ENCODE peak calls at places on chromosomes 13 and 19, in ten cellular contexts. One of them, this sample, is unnamed.

GRCh38 chr13:109363431-109363830 is 423.0 kb downstream of the IRS2 start:
- DNase-seq in endothelial cell of umbilical vein: no peak
- DNase-seq in vagina: no peak
- DNase-seq in upper lobe of left lung: no peak
- DNase-seq in breast epithelium: no peak
- DNase-seq in HCT116: no peak
- DNase-seq in HepG2: no peak
- DNase-seq in transverse colon: no peak
- DNase-seq in K562: no peak
- DNase-seq in stomach: no peak
- DNase-seq in this sample: no peak

GRCh38 chr13:80173224-80173623 is 167.7 kb downstream of the SPRY2 start:
- DNase-seq in endothelial cell of umbilical vein: no peak
- DNase-seq in HepG2: no peak
- DNase-seq in transverse colon: peak
- DNase-seq in HCT116: no peak
- DNase-seq in breast epithelium: no peak
- DNase-seq in vagina: no peak
- DNase-seq in upper lobe of left lung: peak
- DNase-seq in stomach: no peak
- DNase-seq in K562: no peak
- DNase-seq in this sample: no peak

GRCh38 chr19:18053571-18054219 is 33.0 kb downstream of the IL12RB1 start:
- DNase-seq in upper lobe of left lung: no peak
- DNase-seq in stomach: no peak
- DNase-seq in K562: no peak
- DNase-seq in transverse colon: no peak
- DNase-seq in breast epithelium: no peak
- DNase-seq in vagina: no peak
- DNase-seq in HepG2: no peak
- DNase-seq in HCT116: no peak
- DNase-seq in endothelial cell of umbilical vein: no peak
- DNase-seq in this sample: no peak

GRCh38 chr13:88744289-88744688 is 1073.1 kb downstream of the SLITRK5 start:
- DNase-seq in stomach: no peak
- DNase-seq in breast epithelium: no peak
- DNase-seq in vagina: no peak
- DNase-seq in HCT116: no peak
- DNase-seq in upper lobe of left lung: no peak
- DNase-seq in HepG2: no peak
- DNase-seq in transverse colon: no peak
- DNase-seq in endothelial cell of umbilical vein: no peak
- DNase-seq in K562: no peak
- DNase-seq in this sample: no peak

GRCh38 chr19:6424190-6424938 is at the start of gene KHSRP:
- DNase-seq in stomach: no peak
- DNase-seq in transverse colon: no peak
- DNase-seq in endothelial cell of umbilical vein: no peak
- DNase-seq in vagina: no peak
- DNase-seq in K562: peak
- DNase-seq in upper lobe of left lung: no peak
- DNase-seq in HCT116: no peak
- DNase-seq in breast epithelium: no peak
- DNase-seq in HepG2: no peak
- DNase-seq in this sample: no peak

GRCh38 chr13:91546865-91547264 is 148.4 kb downstream of the GPC5 start:
- DNase-seq in stomach: no peak
- DNase-seq in HCT116: no peak
- DNase-seq in breast epithelium: no peak
- DNase-seq in transverse colon: no peak
- DNase-seq in HepG2: no peak
- DNase-seq in endothelial cell of umbilical vein: no peak
- DNase-seq in K562: no peak
- DNase-seq in upper lobe of left lung: no peak
- DNase-seq in vagina: no peak
- DNase-seq in this sample: no peak

GRCh38 chr13:46146898-46147297 is 35.1 kb downstream of the LCP1 start:
- DNase-seq in HepG2: peak
- DNase-seq in stomach: no peak
- DNase-seq in endothelial cell of umbilical vein: no peak
- DNase-seq in K562: no peak
- DNase-seq in breast epithelium: no peak
- DNase-seq in HCT116: no peak
- DNase-seq in transverse colon: no peak
- DNase-seq in vagina: no peak
- DNase-seq in upper lobe of left lung: no peak
- DNase-seq in this sample: no peak

GRCh38 chr13:106464076-106464475 is 71.4 kb downstream of the EFNB2 start:
- DNase-seq in upper lobe of left lung: no peak
- DNase-seq in endothelial cell of umbilical vein: no peak
- DNase-seq in HepG2: no peak
- DNase-seq in stomach: no peak
- DNase-seq in HCT116: no peak
- DNase-seq in vagina: no peak
- DNase-seq in transverse colon: no peak
- DNase-seq in breast epithelium: no peak
- DNase-seq in K562: no peak
- DNase-seq in this sample: no peak

GRCh38 chr19:4429266-4430200 is 27.1 kb downstream of the CHAF1A start:
- DNase-seq in upper lobe of left lung: no peak
- DNase-seq in HCT116: no peak
- DNase-seq in breast epithelium: no peak
- DNase-seq in HepG2: no peak
- DNase-seq in K562: no peak
- DNase-seq in vagina: no peak
- DNase-seq in stomach: no peak
- DNase-seq in transverse colon: no peak
- DNase-seq in endothelial cell of umbilical vein: no peak
- DNase-seq in this sample: no peak

GRCh38 chr19:53019684-53020083 is 6.0 kb downstream of the ERVV-1 start:
- DNase-seq in upper lobe of left lung: no peak
- DNase-seq in breast epithelium: no peak
- DNase-seq in HCT116: peak
- DNase-seq in vagina: no peak
- DNase-seq in endothelial cell of umbilical vein: no peak
- DNase-seq in HepG2: no peak
- DNase-seq in transverse colon: no peak
- DNase-seq in stomach: no peak
- DNase-seq in K562: peak
- DNase-seq in this sample: no peak

GRCh38 chr13:99566125-99567083 is 65.1 kb downstream of the TM9SF2 start:
- DNase-seq in vagina: no peak
- DNase-seq in HepG2: no peak
- DNase-seq in stomach: no peak
- DNase-seq in HCT116: no peak
- DNase-seq in endothelial cell of umbilical vein: no peak
- DNase-seq in upper lobe of left lung: no peak
- DNase-seq in transverse colon: no peak
- DNase-seq in K562: no peak
- DNase-seq in breast epithelium: no peak
- DNase-seq in this sample: no peak
- TF ChIP-seq POLR2AphosphoS5 in vagina: no peak
- TF ChIP-seq POLR2AphosphoS5 in HepG2: no peak
- TF ChIP-seq POLR2AphosphoS5 in stomach: no peak
- TF ChIP-seq POLR2AphosphoS5 in HCT116: no peak
- TF ChIP-seq POLR2AphosphoS5 in endothelial cell of umbilical vein: no peak
- TF ChIP-seq POLR2AphosphoS5 in upper lobe of left lung: no peak
- TF ChIP-seq POLR2AphosphoS5 in transverse colon: no peak
- TF ChIP-seq POLR2AphosphoS5 in K562: no peak
- TF ChIP-seq POLR2AphosphoS5 in breast epithelium: no peak
- TF ChIP-seq POLR2AphosphoS5 in this sample: peak

GRCh38 chr19:58153386-58153785 is 2.8 kb upstream of the ZNF329 start:
- DNase-seq in transverse colon: no peak
- DNase-seq in upper lobe of left lung: no peak
- DNase-seq in vagina: no peak
- DNase-seq in endothelial cell of umbilical vein: no peak
- DNase-seq in stomach: no peak
- DNase-seq in breast epithelium: no peak
- DNase-seq in K562: no peak
- DNase-seq in HepG2: no peak
- DNase-seq in HCT116: no peak
- DNase-seq in this sample: no peak

GRCh38 chr19:58150328-58150921 is at the start of gene ZNF329:
- DNase-seq in vagina: no peak
- DNase-seq in upper lobe of left lung: peak
- DNase-seq in K562: peak
- DNase-seq in HepG2: peak
- DNase-seq in HCT116: peak
- DNase-seq in breast epithelium: peak
- DNase-seq in transverse colon: peak
- DNase-seq in stomach: peak
- DNase-seq in endothelial cell of umbilical vein: peak
- DNase-seq in this sample: peak

GRCh38 chr19:58157045-58157728 is 6.6 kb upstream of the ZNF329 start:
- DNase-seq in HepG2: no peak
- DNase-seq in endothelial cell of umbilical vein: no peak
- DNase-seq in HCT116: no peak
- DNase-seq in breast epithelium: no peak
- DNase-seq in upper lobe of left lung: no peak
- DNase-seq in vagina: no peak
- DNase-seq in transverse colon: no peak
- DNase-seq in K562: peak
- DNase-seq in stomach: no peak
- DNase-seq in this sample: no peak

GRCh38 chr19:58154287-58154678 is 3.7 kb upstream of the ZNF329 start:
- DNase-seq in upper lobe of left lung: peak
- DNase-seq in endothelial cell of umbilical vein: peak
- DNase-seq in HepG2: peak
- DNase-seq in K562: no peak
- DNase-seq in stomach: peak
- DNase-seq in transverse colon: peak
- DNase-seq in HCT116: no peak
- DNase-seq in breast epithelium: peak
- DNase-seq in vagina: no peak
- DNase-seq in this sample: no peak

GRCh38 chr19:58154679-58155648 is 4.4 kb upstream of the ZNF329 start:
- DNase-seq in vagina: peak
- DNase-seq in upper lobe of left lung: peak
- DNase-seq in breast epithelium: peak
- DNase-seq in K562: peak
- DNase-seq in endothelial cell of umbilical vein: peak
- DNase-seq in stomach: peak
- DNase-seq in transverse colon: peak
- DNase-seq in HepG2: peak
- DNase-seq in HCT116: no peak
- DNase-seq in this sample: peak
- TF ChIP-seq POLR2A in vagina: no peak
- TF ChIP-seq POLR2A in upper lobe of left lung: peak
- TF ChIP-seq POLR2A in breast epithelium: no peak
- TF ChIP-seq POLR2A in K562: no peak
- TF ChIP-seq POLR2A in endothelial cell of umbilical vein: peak
- TF ChIP-seq POLR2A in stomach: no peak
- TF ChIP-seq POLR2A in transverse colon: peak
- TF ChIP-seq POLR2A in HepG2: peak
- TF ChIP-seq POLR2A in HCT116: no peak
- TF ChIP-seq POLR2A in this sample: peak

GRCh38 chr19:13951799-13952153 is 533 bp upstream of the DCAF15 start:
- DNase-seq in upper lobe of left lung: no peak
- DNase-seq in vagina: no peak
- DNase-seq in stomach: no peak
- DNase-seq in breast epithelium: no peak
- DNase-seq in HCT116: no peak
- DNase-seq in K562: no peak
- DNase-seq in HepG2: no peak
- DNase-seq in transverse colon: no peak
- DNase-seq in endothelial cell of umbilical vein: no peak
- DNase-seq in this sample: no peak
- H3K4me3 ChIP-seq in upper lobe of left lung: peak
- H3K4me3 ChIP-seq in vagina: peak
- H3K4me3 ChIP-seq in stomach: peak
- H3K4me3 ChIP-seq in breast epithelium: peak
- H3K4me3 ChIP-seq in HCT116: peak
- H3K4me3 ChIP-seq in K562: peak
- H3K4me3 ChIP-seq in HepG2: no peak
- H3K4me3 ChIP-seq in transverse colon: peak
- H3K4me3 ChIP-seq in endothelial cell of umbilical vein: no peak
- H3K4me3 ChIP-seq in this sample: peak

GRCh38 chr19:2969104-2969504 is 8.3 kb upstream of the TLE6 start:
- DNase-seq in HepG2: no peak
- DNase-seq in transverse colon: peak
- DNase-seq in stomach: peak
- DNase-seq in upper lobe of left lung: no peak
- DNase-seq in vagina: no peak
- DNase-seq in K562: peak
- DNase-seq in breast epithelium: no peak
- DNase-seq in endothelial cell of umbilical vein: peak
- DNase-seq in HCT116: no peak
- DNase-seq in this sample: no peak
- TF ChIP-seq POLR2AphosphoS5 in HepG2: no peak
- TF ChIP-seq POLR2AphosphoS5 in transverse colon: no peak
- TF ChIP-seq POLR2AphosphoS5 in stomach: no peak
- TF ChIP-seq POLR2AphosphoS5 in upper lobe of left lung: no peak
- TF ChIP-seq POLR2AphosphoS5 in vagina: no peak
- TF ChIP-seq POLR2AphosphoS5 in K562: no peak
- TF ChIP-seq POLR2AphosphoS5 in breast epithelium: no peak
- TF ChIP-seq POLR2AphosphoS5 in endothelial cell of umbilical vein: no peak
- TF ChIP-seq POLR2AphosphoS5 in HCT116: no peak
- TF ChIP-seq POLR2AphosphoS5 in this sample: peak

GRCh38 chr19:2325261-2326046 is 2.9 kb downstream of the LSM7 start:
- DNase-seq in breast epithelium: no peak
- DNase-seq in HepG2: no peak
- DNase-seq in HCT116: no peak
- DNase-seq in K562: no peak
- DNase-seq in vagina: no peak
- DNase-seq in endothelial cell of umbilical vein: peak
- DNase-seq in stomach: no peak
- DNase-seq in transverse colon: no peak
- DNase-seq in upper lobe of left lung: no peak
- DNase-seq in this sample: peak
- TF ChIP-seq POLR2A in breast epithelium: no peak
- TF ChIP-seq POLR2A in HepG2: no peak
- TF ChIP-seq POLR2A in HCT116: no peak
- TF ChIP-seq POLR2A in K562: no peak
- TF ChIP-seq POLR2A in vagina: no peak
- TF ChIP-seq POLR2A in endothelial cell of umbilical vein: no peak
- TF ChIP-seq POLR2A in stomach: no peak
- TF ChIP-seq POLR2A in transverse colon: no peak
- TF ChIP-seq POLR2A in upper lobe of left lung: no peak
- TF ChIP-seq POLR2A in this sample: no peak

GRCh38 chr13:102280366-102280765 is 121.5 kb downstream of the FGF14 start:
- DNase-seq in stomach: no peak
- DNase-seq in vagina: no peak
- DNase-seq in HCT116: no peak
- DNase-seq in HepG2: no peak
- DNase-seq in breast epithelium: no peak
- DNase-seq in endothelial cell of umbilical vein: no peak
- DNase-seq in upper lobe of left lung: no peak
- DNase-seq in transverse colon: no peak
- DNase-seq in K562: no peak
- DNase-seq in this sample: no peak
- H3K4me3 ChIP-seq in stomach: no peak
- H3K4me3 ChIP-seq in vagina: no peak
- H3K4me3 ChIP-seq in HCT116: no peak
- H3K4me3 ChIP-seq in HepG2: no peak
- H3K4me3 ChIP-seq in breast epithelium: no peak
- H3K4me3 ChIP-seq in endothelial cell of umbilical vein: no peak
- H3K4me3 ChIP-seq in upper lobe of left lung: no peak
- H3K4me3 ChIP-seq in transverse colon: no peak
- H3K4me3 ChIP-seq in K562: no peak
- H3K4me3 ChIP-seq in this sample: no peak

GRCh38 chr13:59991395-59991794 is 172.3 kb downstream of the DIAPH3 start:
- DNase-seq in HepG2: no peak
- DNase-seq in K562: no peak
- DNase-seq in transverse colon: no peak
- DNase-seq in stomach: no peak
- DNase-seq in endothelial cell of umbilical vein: no peak
- DNase-seq in breast epithelium: no peak
- DNase-seq in upper lobe of left lung: no peak
- DNase-seq in HCT116: no peak
- DNase-seq in vagina: no peak
- DNase-seq in this sample: no peak
- TF ChIP-seq POLR2AphosphoS5 in HepG2: no peak
- TF ChIP-seq POLR2AphosphoS5 in K562: no peak
- TF ChIP-seq POLR2AphosphoS5 in transverse colon: no peak
- TF ChIP-seq POLR2AphosphoS5 in stomach: no peak
- TF ChIP-seq POLR2AphosphoS5 in endothelial cell of umbilical vein: no peak
- TF ChIP-seq POLR2AphosphoS5 in breast epithelium: no peak
- TF ChIP-seq POLR2AphosphoS5 in upper lobe of left lung: no peak
- TF ChIP-seq POLR2AphosphoS5 in HCT116: no peak
- TF ChIP-seq POLR2AphosphoS5 in vagina: no peak
- TF ChIP-seq POLR2AphosphoS5 in this sample: no peak